ENCODE peak calls at places on chromosomes 2 and 18, in six cellular contexts. Q is A549, Z is cardiac muscle cell, M is left lung, V is heart right ventricle, E is right lobe of liver. Y is an unnamed sample.

GRCh38 chr2:49110571-49111315 is 43.6 kb downstream of the FSHR start:
- DNase-seq in Q (no peak), Z (no peak), M (no peak), V (no peak), E (no peak), Y (no peak)

GRCh38 chr2:182911813-182912517 is 45.5 kb upstream of the FRZB start:
- DNase-seq in Q (no peak), Z (no peak), M (no peak), V (no peak), E (no peak), Y (no peak)

GRCh38 chr18:79792096-79792987 is 5.4 kb upstream of the KCNG2 start:
- DNase-seq in Q (no peak), Z (no peak), M (no peak), V (no peak), E (no peak), Y (no peak)

GRCh38 chr2:181073896-181074295 is 93.5 kb downstream of the UBE2E3 start:
- DNase-seq in Q (no peak), Z (no peak), M (no peak), V (no peak), E (no peak), Y (peak; percentile 40)

GRCh38 chr2:98761909-98762308 is 31.0 kb upstream of the MGAT4A start:
- DNase-seq in Q (no peak), Z (no peak), M (no peak), V (no peak), E (no peak), Y (no peak)

GRCh38 chr2:84338069-84338468 is 121.0 kb downstream of the SUCLG1 start:
- DNase-seq in Q (no peak), Z (no peak), M (no peak), V (no peak), E (no peak), Y (no peak)

GRCh38 chr2:170928036-170928823 is 823 bp upstream of the GORASP2 start:
- DNase-seq in Q (peak; percentile 45), Z (no peak), M (no peak), V (no peak), E (no peak), Y (no peak)

GRCh38 chr2:98277156-98277859 is 68.9 kb upstream of the CNGA3 start:
- DNase-seq in Q (no peak), Z (no peak), M (no peak), V (no peak), E (no peak), Y (no peak)

GRCh38 chr2:83376731-83377130 is 1082.3 kb downstream of the SUCLG1 start:
- DNase-seq in Q (no peak), Z (no peak), M (no peak), V (no peak), E (no peak), Y (no peak)

GRCh38 chr18:68475911-68476310 is 239.0 kb downstream of the TMX3 start:
- DNase-seq in Q (no peak), Z (no peak), M (no peak), V (no peak), E (no peak), Y (no peak)

GRCh38 chr2:225400060-225400511 is 576 bp downstream of the NYAP2 start:
- DNase-seq in Q (peak; percentile 38), Z (peak; percentile 79), M (peak; percentile 37), V (no peak), E (no peak), Y (peak; percentile 43)

GRCh38 chr2:43001055-43001378 is 208.6 kb upstream of the HAAO start:
- DNase-seq in Q (no peak), Z (no peak), M (no peak), V (no peak), E (no peak), Y (no peak)

GRCh38 chr2:607709-608108 is 69.5 kb downstream of the TMEM18 start:
- DNase-seq in Q (no peak), Z (no peak), M (no peak), V (no peak), E (no peak), Y (no peak)

GRCh38 chr2:118013724-118014491 is at the start of gene CCDC93:
- DNase-seq in Q (peak; percentile 79), Z (peak; percentile 88), M (peak; percentile 90), V (peak; percentile 89), E (peak; percentile 86), Y (peak; percentile 81)

GRCh38 chr2:203549406-203549805 is 14.3 kb upstream of the RAPH1 start:
- DNase-seq in Q (no peak), Z (no peak), M (no peak), V (no peak), E (no peak), Y (no peak)

GRCh38 chr2:227703280-227703732 is 14.5 kb downstream of the SLC19A3 start:
- DNase-seq in Q (peak; percentile 33), Z (no peak), M (no peak), V (no peak), E (peak; percentile 59), Y (peak; percentile 51)

GRCh38 chr2:11405599-11406491 is 60.1 kb downstream of the E2F6 start:
- DNase-seq in Q (no peak), Z (no peak), M (no peak), V (no peak), E (no peak), Y (peak; percentile 60)

GRCh38 chr2:75340560-75340959 is 141.2 kb upstream of the TACR1 start:
- DNase-seq in Q (no peak), Z (no peak), M (no peak), V (no peak), E (no peak), Y (no peak)

GRCh38 chr2:1717129-1717528 is 27.2 kb downstream of the PXDN start:
- DNase-seq in Q (no peak), Z (no peak), M (no peak), V (peak; percentile 32), E (peak; percentile 40), Y (peak; percentile 62)

GRCh38 chr2:111667542-111668273 is 216.3 kb downstream of the ANAPC1 start:
- DNase-seq in Q (peak; percentile 42), Z (peak; percentile 39), M (peak; percentile 57), V (no peak), E (peak; percentile 44), Y (peak; percentile 92)
- TF ChIP-seq CTCF in Q (peak; percentile 29), Z (peak; percentile 70), M (peak; percentile 45), V (peak; percentile 58), E (peak; percentile 39), Y (peak; percentile 61)

DNA sequence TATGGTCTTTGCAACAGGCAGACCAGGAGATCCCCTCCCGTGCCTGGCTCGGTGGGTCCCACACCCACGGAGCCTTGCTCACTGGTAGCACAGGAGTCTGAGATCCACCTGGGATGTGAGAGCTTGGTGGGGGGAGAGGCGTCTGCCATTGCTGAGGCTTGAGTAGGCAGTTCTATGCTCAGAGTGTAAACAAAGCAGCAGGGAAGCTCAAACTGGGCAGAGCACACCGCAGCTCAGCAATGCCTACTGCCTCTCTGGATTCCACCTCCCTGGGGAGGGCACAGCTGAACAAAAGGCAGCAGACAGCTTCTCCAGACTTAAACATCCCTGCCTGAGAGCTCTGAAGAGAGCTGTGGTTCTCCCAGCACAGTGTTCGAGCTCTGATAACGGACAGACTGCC is 85.1 kb downstream of the UGP2 start:
- DNase-seq in Q (no peak), Z (no peak), M (no peak), V (no peak), E (no peak), Y (no peak)
- H3K4me3 ChIP-seq in Q (no peak overlapping the region), Z (no peak overlapping the region), M (no peak overlapping the region), V (no peak overlapping the region), E (no peak overlapping the region), Y (no peak overlapping the region)

GRCh38 chr2:120779781-120780283 is 44.2 kb downstream of the GLI2 start:
- DNase-seq in Q (peak; percentile 46), Z (peak; percentile 42), M (no peak), V (peak; percentile 1), E (no peak), Y (peak; percentile 71)
- TF ChIP-seq CTCF in Q (no peak), Z (peak; percentile 42), M (no peak), V (no peak), E (no peak), Y (peak; percentile 32)

GRCh38 chr2:136116111-136116812 is 1.7 kb downstream of the CXCR4 start:
- DNase-seq in Q (peak; percentile 17), Z (no peak), M (peak; percentile 85), V (peak; percentile 63), E (peak; percentile 54), Y (peak; percentile 22)

GRCh38 chr2:136112949-136113766 is 4.8 kb downstream of the CXCR4 start:
- DNase-seq in Q (no peak), Z (no peak), M (no peak), V (no peak), E (no peak), Y (no peak)

GRCh38 chr2:136115183-136115751 is 2.7 kb downstream of the CXCR4 start:
- DNase-seq in Q (no peak), Z (no peak), M (no peak), V (no peak), E (no peak), Y (no peak)

GRCh38 chr2:136113767-136114070 is 4.2 kb downstream of the CXCR4 start:
- DNase-seq in Q (no peak), Z (no peak), M (no peak), V (no peak), E (no peak), Y (no peak)

GRCh38 chr2:136114392-136114791 is 3.6 kb downstream of the CXCR4 start:
- DNase-seq in Q (no peak), Z (no peak), M (no peak), V (no peak), E (no peak), Y (no peak)
- H3K4me3 ChIP-seq in Q (no peak overlapping the region), Z (no peak overlapping the region), M (no peak overlapping the region), V (no peak overlapping the region), E (no peak overlapping the region), Y (no peak overlapping the region)

GRCh38 chr2:158993030-158993429 is 24.6 kb downstream of the TANC1 start:
- DNase-seq in Q (no peak), Z (no peak), M (no peak), V (no peak), E (no peak), Y (no peak)
- TF ChIP-seq CTCF in Q (no peak), Z (no peak), M (no peak), V (no peak), E (no peak), Y (no peak)